ENCODE peak calls at places on chromosomes 3 and 15, in ten cellular contexts. O, F, R, N, B, W, Z, E, V and G are unnamed samples.

GRCh38 chr3:134427400-134428111 is 53.3 kb upstream of the AMOTL2 start:
- DNase-seq in W (peak; percentile 77), R (peak; percentile 95), O (peak; percentile 93), F (peak; percentile 98), E (no peak), V (peak; percentile 100), N (peak; percentile 75), B (no peak), Z (no peak), G (no peak)

GRCh38 chr3:38032328-38032865 is 3.0 kb upstream of the PLCD1 start:
- DNase-seq in E (peak; percentile 33), V (no peak), Z (no peak), R (no peak), N (no peak), F (no peak), B (no peak), W (no peak), O (no peak), G (no peak)

GRCh38 chr3:111764645-111765091 is 94.4 kb upstream of the PHLDB2 start:
- DNase-seq in Z (no peak), V (peak; percentile 59), O (peak; percentile 52), E (no peak), W (no peak), N (peak; percentile 72), F (peak; percentile 52), B (no peak), R (peak; percentile 63), G (no peak)

GRCh38 chr3:111152506-111152905 is 80.9 kb downstream of the NECTIN3 start:
- DNase-seq in E (no peak), Z (no peak), F (peak; percentile 33), V (peak; percentile 77), B (no peak), R (no peak), W (no peak), N (no peak), O (no peak), G (no peak)

GRCh38 chr3:40324621-40325020 is 15.1 kb downstream of the EIF1B start:
- DNase-seq in W (no peak), V (no peak), O (no peak), N (no peak), Z (no peak), E (no peak), R (no peak), B (no peak), F (no peak), G (no peak)

GRCh38 chr15:68999091-68999490 is 15.4 kb upstream of the NOX5 start:
- DNase-seq in B (no peak), F (no peak), E (no peak), Z (no peak), O (no peak), V (no peak), W (no peak), N (no peak), R (no peak), G (no peak)

GRCh38 chr3:2792432-2792831 is 317.7 kb downstream of the IL5RA start:
- DNase-seq in O (no peak), Z (no peak), V (no peak), F (no peak), R (no peak), W (no peak), B (no peak), N (no peak), E (no peak), G (no peak)

GRCh38 chr3:193174137-193174536 is 66.9 kb upstream of the PLAAT1 start:
- DNase-seq in N (no peak), O (no peak), F (no peak), V (no peak), W (no peak), Z (no peak), B (no peak), R (no peak), E (no peak), G (no peak)

GRCh38 chr3:114060906-114061655 is 4.5 kb downstream of the QTRT2 start:
- DNase-seq in W (no peak), E (no peak), V (no peak), Z (no peak), B (no peak), F (no peak), N (no peak), R (no peak), O (no peak), G (no peak)

GRCh38 chr3:190692256-190692655 is 170.2 kb downstream of the GMNC start:
- DNase-seq in N (no peak), Z (no peak), F (no peak), B (no peak), W (no peak), E (no peak), O (no peak), V (no peak), R (no peak), G (no peak)

GRCh38 chr15:92500023-92500630 is 106.4 kb downstream of the ST8SIA2 start:
- DNase-seq in Z (no peak), E (no peak), W (no peak), V (no peak), O (no peak), B (no peak), N (no peak), F (no peak), R (no peak), G (no peak)

GRCh38 chr3:12286927-12287726 is 1.7 kb upstream of the PPARG start:
- DNase-seq in W (no peak), E (peak; percentile 76), B (no peak), O (no peak), N (no peak), Z (peak; percentile 85), F (peak; percentile 40), V (no peak), R (peak; percentile 52), G (peak; percentile 38)

GRCh38 chr15:29623240-29623639 is 199.0 kb downstream of the TJP1 start:
- DNase-seq in W (no peak), N (no peak), V (no peak), F (no peak), B (no peak), Z (no peak), R (no peak), E (no peak), O (no peak), G (no peak)

GRCh38 chr3:129563850-129564535 is 21.0 kb downstream of the H1-8 start:
- DNase-seq in Z (no peak), B (no peak), F (peak; percentile 46), W (no peak), N (no peak), V (no peak), E (no peak), R (no peak), O (no peak), G (no peak)

GRCh38 chr15:99145005-99145404 is 40.1 kb downstream of the SYNM start:
- DNase-seq in R (no peak), V (no peak), B (no peak), E (peak; percentile 43), F (no peak), O (no peak), W (no peak), Z (no peak), N (no peak), G (no peak)

GRCh38 chr15:99149366-99149765 is 44.5 kb downstream of the SYNM start:
- DNase-seq in R (no peak), O (no peak), Z (no peak), B (no peak), E (peak; percentile 46), V (no peak), F (no peak), N (no peak), W (no peak), G (peak; percentile 8)

GRCh38 chr15:99148851-99149276 is 44.0 kb downstream of the SYNM start:
- DNase-seq in F (no peak), Z (no peak), O (no peak), E (peak; percentile 49), R (no peak), W (peak; percentile 37), B (no peak), V (no peak), N (no peak), G (peak; percentile 23)

GRCh38 chr15:99145778-99146177 is 40.9 kb downstream of the SYNM start:
- DNase-seq in W (no peak), R (no peak), E (peak; percentile 43), Z (no peak), F (no peak), N (no peak), O (no peak), B (no peak), V (no peak), G (no peak)

DNA sequence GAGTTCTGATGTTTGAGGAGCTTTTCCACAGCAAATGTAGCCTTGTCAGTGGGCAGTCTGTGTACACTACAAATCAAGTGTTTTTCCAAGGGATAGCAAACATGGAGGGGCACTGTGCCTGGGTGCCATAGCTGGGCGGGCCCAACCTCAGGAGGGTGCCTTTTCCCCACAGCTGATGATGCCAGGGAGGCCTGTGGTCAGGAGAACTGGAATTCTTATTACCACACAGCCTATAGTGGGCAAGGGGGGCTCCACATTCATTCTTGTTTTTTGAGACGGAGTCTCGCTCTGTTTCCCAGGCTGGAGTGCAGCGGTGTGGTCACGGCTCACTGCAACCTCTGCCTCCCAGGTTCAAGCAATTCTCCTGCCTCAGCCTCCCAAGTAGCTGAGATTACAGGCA is 41.8 kb downstream of the SYNM start:
- DNase-seq in R (no peak), O (no peak), F (no peak), Z (no peak), W (no peak), B (no peak), E (peak; percentile 12), N (no peak), V (no peak), G (no peak)
- H3K27ac ChIP-seq in R (no peak overlapping the region), O (no peak overlapping the region), F (no peak overlapping the region), Z (no peak overlapping the region), W (no peak overlapping the region), B (no peak overlapping the region), E (no peak overlapping the region), N (no peak overlapping the region), V (no peak overlapping the region), G (no peak overlapping the region)

GRCh38 chr3:187629711-187630110 is 40.5 kb downstream of the SST start:
- DNase-seq in R (no peak), O (no peak), Z (no peak), W (no peak), B (no peak), N (no peak), V (no peak), E (no peak), F (no peak), G (no peak)
- H3K9ac ChIP-seq in R (no peak overlapping the region), O (no peak overlapping the region), Z (no peak overlapping the region), W (no peak overlapping the region), B (no peak overlapping the region), N (no peak overlapping the region), V (no peak overlapping the region), E (no peak overlapping the region), F (no peak overlapping the region), G (no peak overlapping the region)

GRCh38 chr3:120685411-120685810 is 3.4 kb upstream of the HGD start:
- DNase-seq in R (no peak), Z (no peak), O (no peak), E (no peak), V (no peak), N (no peak), F (no peak), B (no peak), W (no peak), G (no peak)
- H3K27ac ChIP-seq in R (no peak overlapping the region), Z (no peak overlapping the region), O (no peak overlapping the region), E (no peak overlapping the region), V (no peak overlapping the region), N (no peak overlapping the region), F (no peak overlapping the region), B (no peak overlapping the region), W (no peak overlapping the region), G (no peak overlapping the region)

DNA sequence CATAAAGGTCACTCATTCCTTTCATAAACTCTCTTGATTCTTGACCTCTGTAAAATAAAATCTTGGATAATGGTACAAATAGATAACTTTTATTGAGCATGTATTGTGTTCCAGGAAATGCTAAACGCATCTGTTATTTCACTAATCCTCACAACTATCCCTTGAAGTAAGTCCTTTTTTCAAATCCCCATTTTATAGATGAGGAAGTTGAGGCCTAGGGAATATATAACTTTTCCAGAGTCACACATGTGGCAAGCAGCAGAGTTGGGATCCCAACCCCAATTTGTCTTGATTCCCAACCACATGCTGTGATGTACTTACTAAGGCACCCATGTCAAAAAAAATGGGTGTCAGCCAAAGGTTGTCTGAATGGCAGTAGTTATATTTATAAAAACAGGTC is 6.3 kb downstream of the VPS39 start:
- DNase-seq in B (no peak), N (no peak), W (no peak), R (no peak), Z (no peak), E (no peak), O (no peak), F (no peak), V (no peak), G (no peak)
- H3K9ac ChIP-seq in B (no peak overlapping the region), N (no peak overlapping the region), W (no peak overlapping the region), R (no peak overlapping the region), Z (no peak overlapping the region), E (no peak overlapping the region), O (no peak overlapping the region), F (no peak overlapping the region), V (no peak overlapping the region), G (no peak overlapping the region)